ENCODE peak calls at places on chromosomes 11 and 22, in ten cellular contexts. J is progenitor cell of endocrine pancreas, Z is Right ventricle myocardium superior, V is H9, U is ELR, B is cardiac muscle cell, X is kidney, D is SK-MEL-5, F is NCI-H345, O is astrocyte of the hippocampus. R is an unnamed sample.

GRCh38 chr22:21690401-21690801 is 24.6 kb downstream of the PPIL2 start:
- DNase-seq in J (no peak), Z (no peak), V (no peak), U (no peak), B (no peak), X (no peak), D (peak; percentile 68), F (no peak), O (no peak), R (no peak)

GRCh38 chr22:33036881-33037280 is 21.3 kb downstream of the SYN3 start:
- DNase-seq in J (no peak), Z (no peak), V (no peak), U (no peak), B (no peak), X (no peak), D (no peak), F (no peak), O (no peak), R (no peak)

GRCh38 chr11:43376594-43376993 is 17.9 kb downstream of the TTC17 start:
- DNase-seq in J (no peak), Z (no peak), V (no peak), U (peak; percentile 89), B (peak; percentile 52), X (no peak), D (no peak), F (no peak), O (peak; percentile 19), R (no peak)

GRCh38 chr22:39631857-39632256 is 61.3 kb downstream of the CACNA1I start:
- DNase-seq in J (no peak), Z (no peak), V (no peak), U (no peak), B (no peak), X (no peak), D (no peak), F (no peak), O (no peak), R (no peak)

GRCh38 chr11:44866301-44866700 is 84.4 kb downstream of the TP53I11 start:
- DNase-seq in J (no peak), Z (no peak), V (no peak), U (no peak), B (no peak), X (no peak), D (no peak), F (no peak), O (no peak), R (no peak)

GRCh38 chr11:121572581-121573059 is 119.9 kb upstream of the SORL1-AS1 start:
- DNase-seq in J (no peak), Z (no peak), V (no peak), U (no peak), B (no peak), X (no peak), D (no peak), F (no peak), O (peak; percentile 56), R (no peak)

GRCh38 chr22:46220921-46221320 is 29.2 kb downstream of the CDPF1 start:
- DNase-seq in J (no peak), Z (no peak), V (no peak), U (peak; percentile 56), B (peak; percentile 32), X (no peak), D (no peak), F (no peak), O (no peak), R (no peak)

GRCh38 chr11:216081-216974 is 8.8 kb downstream of the RIC8A start:
- DNase-seq in J (no peak), Z (peak; percentile 11), V (peak; percentile 12), U (no peak), B (no peak), X (peak; percentile 51), D (no peak), F (no peak), O (no peak), R (no peak)

GRCh38 chr11:18277560-18278271 is 11.7 kb downstream of the SAA1 start:
- DNase-seq in J (no peak), Z (no peak), V (no peak), U (no peak), B (peak; percentile 65), X (no peak), D (no peak), F (no peak), O (no peak), R (no peak)

GRCh38 chr11:109512249-109512648 is 90.3 kb downstream of the C11orf87 start:
- DNase-seq in J (no peak), Z (no peak), V (no peak), U (no peak), B (no peak), X (no peak), D (no peak), F (no peak), O (no peak), R (no peak)

GRCh38 chr11:76056881-76057280 is 149.4 kb downstream of the WNT11 start:
- DNase-seq in J (no peak), Z (no peak), V (no peak), U (no peak), B (no peak), X (no peak), D (no peak), F (no peak), O (no peak), R (no peak)

GRCh38 chr22:30277547-30278344 is 11.1 kb upstream of the OSM start:
- DNase-seq in J (no peak), Z (peak; percentile 63), V (no peak), U (peak; percentile 69), B (peak; percentile 93), X (peak; percentile 74), D (no peak), F (no peak), O (peak; percentile 64), R (no peak)

GRCh38 chr11:117713676-117714075 is 83.3 kb downstream of the DSCAML1 start:
- DNase-seq in J (no peak), Z (no peak), V (no peak), U (no peak), B (no peak), X (no peak), D (no peak), F (no peak), O (no peak), R (no peak)

GRCh38 chr22:19046719-19047609 is 75.2 kb downstream of the DGCR2 start:
- DNase-seq in J (no peak), Z (no peak), V (no peak), U (no peak), B (no peak), X (peak; percentile 32), D (no peak), F (no peak), O (no peak), R (no peak)

GRCh38 chr22:17477401-17477833 is 85.9 kb upstream of the SLC25A18 start:
- DNase-seq in J (no peak), Z (peak; percentile 51), V (no peak), U (no peak), B (peak; percentile 88), X (no peak), D (peak; percentile 17), F (no peak), O (no peak), R (no peak)

GRCh38 chr22:46007003-46007847 is 30.3 kb upstream of the WNT7B start:
- DNase-seq in J (no peak), Z (peak; percentile 73), V (no peak), U (peak; percentile 91), B (peak; percentile 82), X (peak; percentile 92), D (no peak), F (peak; percentile 40), O (peak; percentile 79), R (no peak)

GRCh38 chr11:46676436-46677158 is 23.8 kb downstream of the ARHGAP1 start:
- DNase-seq in J (no peak), Z (peak; percentile 73), V (no peak), U (no peak), B (no peak), X (peak; percentile 46), D (no peak), F (no peak), O (no peak), R (no peak)

GRCh38 chr22:38314992-38315800 is 2.0 kb downstream of the CSNK1E start:
- DNase-seq in J (no peak), Z (no peak), V (no peak), U (peak; percentile 43), B (peak; percentile 34), X (no peak), D (no peak), F (no peak), O (peak; percentile 60), R (no peak)

GRCh38 chr11:65863889-65864757 is 3.9 kb downstream of the MUS81 start:
- DNase-seq in J (no peak), Z (no peak), V (no peak), U (no peak), B (no peak), X (peak; percentile 58), D (no peak), F (no peak), O (no peak), R (no peak)

GRCh38 chr11:90220391-90220790 is 2.5 kb downstream of the CHORDC1 start:
- DNase-seq in J (no peak), Z (no peak), V (no peak), U (peak; percentile 55), B (peak; percentile 64), X (no peak), D (no peak), F (no peak), O (peak; percentile 49), R (no peak)

GRCh38 chr11:20584093-20584774 is 15.2 kb upstream of the SLC6A5 start:
- DNase-seq in J (no peak), Z (no peak), V (no peak), U (peak; percentile 16), B (no peak), X (no peak), D (no peak), F (no peak), O (no peak), R (no peak)